ENCODE peak calls at places on chromosomes 5 and 9, in four cellular contexts. D, T, S and K are unnamed samples.
A peak's percentile ranks its signal among the peaks of the same experiment; 100 is the strongest.

GRCh38 chr9:117073539-117074336 is 341.1 kb downstream of the ASTN2 start:
- DNase-seq in D (peak; percentile 16), S (peak; percentile 57), T (no peak), K (peak; percentile 59)

GRCh38 chr9:95980262-95981125 is 105.0 kb downstream of the ERCC6L2 start:
- DNase-seq in T (no peak), S (no peak), D (no peak), K (no peak)

GRCh38 chr5:175365866-175366265 is 78.1 kb downstream of the DRD1 start:
- DNase-seq in D (no peak), T (no peak), S (no peak), K (no peak)

GRCh38 chr5:133142782-133143181 is 91.0 kb downstream of the HSPA4 start:
- DNase-seq in D (peak; percentile 10), T (no peak), S (no peak), K (no peak)

GRCh38 chr5:17355585-17356346 is 138.3 kb downstream of the BASP1 start:
- DNase-seq in D (peak; percentile 90), S (no peak), T (peak; percentile 71), K (no peak)

GRCh38 chr5:136249678-136250266 is 56.8 kb upstream of the SMIM32 start:
- DNase-seq in S (peak; percentile 83), T (peak; percentile 56), D (peak; percentile 37), K (peak; percentile 49)

GRCh38 chr5:43115968-43116367 is 4.7 kb upstream of the ZNF131 start:
- DNase-seq in S (no peak), D (no peak), T (no peak), K (no peak)

GRCh38 chr9:101414839-101415238 is 16.2 kb downstream of the ZNF189 start:
- DNase-seq in D (no peak), T (no peak), S (no peak), K (no peak)

GRCh38 chr5:142439208-142439607 is 114.4 kb upstream of the SPRY4 start:
- DNase-seq in D (no peak), T (no peak), S (no peak), K (no peak)

GRCh38 chr5:135825373-135826220 is 8.9 kb upstream of the SLC25A48 start:
- DNase-seq in D (no peak), S (no peak), T (no peak), K (no peak)

GRCh38 chr9:33517373-33517772 is 6.7 kb upstream of the ANKRD18B start:
- DNase-seq in T (peak; percentile 12), D (peak; percentile 51), S (peak; percentile 55), K (peak; percentile 54)

GRCh38 chr9:14347408-14348224 is 33.7 kb upstream of the NFIB start:
- DNase-seq in S (no peak), D (peak; percentile 67), T (no peak), K (no peak)

GRCh38 chr9:105385372-105385985 is 62.4 kb upstream of the FSD1L start:
- DNase-seq in D (peak; percentile 49), S (no peak), T (peak; percentile 27), K (peak; percentile 31)

GRCh38 chr5:34570721-34571379 is 85.3 kb upstream of the RAI14 start:
- DNase-seq in T (peak; percentile 91), S (no peak), D (peak; percentile 16), K (no peak)

GRCh38 chr5:174328626-174329299 is 283.3 kb downstream of the NSG2 start:
- DNase-seq in D (peak; percentile 59), T (peak; percentile 54), S (no peak), K (no peak)

GRCh38 chr9:136927343-136928261 is 16.9 kb downstream of the FBXW5 start:
- DNase-seq in S (no peak), T (peak; percentile 23), D (no peak), K (no peak)

GRCh38 chr9:88476491-88477271 is 58.3 kb upstream of the NXNL2 start:
- DNase-seq in S (no peak), D (no peak), T (peak; percentile 73), K (no peak)

GRCh38 chr9:79824265-79824664 is 252.5 kb downstream of the TLE4 start:
- DNase-seq in T (no peak), D (no peak), S (no peak), K (peak; percentile 90)

GRCh38 chr9:136564379-136564988 is 18.6 kb upstream of the NOTCH1 start:
- DNase-seq in S (no peak), D (peak; percentile 39), T (peak; percentile 68), K (peak; percentile 74)

GRCh38 chr5:53508125-53508524 is 27.7 kb downstream of the FST start:
- DNase-seq in D (no peak), S (no peak), T (no peak), K (no peak)

GRCh38 chr9:93958875-93959682 is 3.9 kb upstream of the BARX1 start:
- DNase-seq in T (no peak), D (no peak), S (peak; percentile 64), K (no peak)

GRCh38 chr9:19618816-19619215 is 170.0 kb downstream of the SLC24A2 start:
- DNase-seq in T (no peak), D (no peak), S (no peak), K (no peak)

GRCh38 chr9:22216730-22217160 is 207.6 kb upstream of the CDKN2B start:
- DNase-seq in T (peak; percentile 64), D (no peak), S (no peak), K (no peak)

GRCh38 chr9:86978986-86979385 is 31.7 kb upstream of the GAS1 start:
- DNase-seq in D (no peak), S (no peak), T (peak; percentile 11), K (no peak)

GRCh38 chr9:88007291-88007650 is 32.9 kb upstream of the CDK20 start:
- DNase-seq in S (no peak), D (no peak), T (peak; percentile 31), K (peak; percentile 59)

GRCh38 chr5:1294839-1295649 is at the start of gene TERT:
- DNase-seq in T (no peak), D (no peak), S (peak; percentile 31), K (no peak)

GRCh38 chr9:36017278-36017677 is 19.4 kb upstream of the RECK start:
- DNase-seq in S (no peak), T (no peak), D (no peak), K (no peak)

GRCh38 chr9:27053369-27054057 is 48.0 kb upstream of the LRRC19 start:
- DNase-seq in D (no peak), T (peak; percentile 27), S (no peak), K (no peak)

GRCh38 chr5:116766470-116766947 is 191.9 kb upstream of the SEMA6A start:
- DNase-seq in D (peak; percentile 98), T (peak; percentile 95), S (peak; percentile 73), K (no peak)

GRCh38 chr5:138807182-138807581 is 54.0 kb downstream of the CTNNA1 start:
- DNase-seq in S (no peak), T (no peak), D (no peak), K (no peak)

GRCh38 chr5:51082741-51083140 is 300.5 kb upstream of the ISL1 start:
- DNase-seq in S (no peak), T (no peak), D (no peak), K (no peak)

GRCh38 chr9:76817489-76817888 is 53.3 kb downstream of the PCA3 start:
- DNase-seq in T (peak; percentile 64), D (peak; percentile 72), S (peak; percentile 49), K (no peak)

GRCh38 chr9:112531666-112532282 is 45.1 kb downstream of the KIAA1958 start:
- DNase-seq in T (peak; percentile 72), D (no peak), S (no peak), K (no peak)

GRCh38 chr9:112532427-112532826 is 45.8 kb downstream of the KIAA1958 start:
- DNase-seq in T (peak; percentile 37), D (no peak), S (no peak), K (no peak)

GRCh38 chr9:112526973-112527372 is 40.3 kb downstream of the KIAA1958 start:
- DNase-seq in D (no peak), S (no peak), T (no peak), K (no peak)

GRCh38 chr9:112527959-112528358 is 41.3 kb downstream of the KIAA1958 start:
- DNase-seq in S (no peak), T (no peak), D (no peak), K (no peak)

DNA sequence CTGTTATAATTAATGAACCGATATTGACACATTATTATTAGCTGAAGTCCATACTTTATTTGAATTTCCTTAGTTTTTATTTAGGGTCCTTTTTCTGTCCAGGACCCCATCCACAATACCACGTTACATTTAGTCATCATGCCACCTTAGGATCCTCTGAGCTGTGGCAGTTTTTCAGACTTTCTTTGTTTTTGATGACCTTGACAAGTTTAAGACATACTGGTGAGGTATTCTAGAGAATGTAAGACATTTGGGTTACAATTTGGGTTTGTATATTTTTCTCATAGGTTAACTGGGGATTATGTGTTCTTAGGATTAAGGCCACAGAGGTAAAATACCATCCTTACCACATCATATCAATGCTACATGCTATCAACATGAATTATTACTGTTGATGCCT is 42.7 kb downstream of the KIAA1958 start:
- DNase-seq in T (no peak), S (no peak), D (no peak), K (no peak)
- TF ChIP-seq EZH2 in T (no peak), S (no peak), D (no peak), K (no peak)

GRCh38 chr9:130659699-130660248 is 4.6 kb upstream of the PRDM12 start:
- DNase-seq in S (no peak), D (no peak), T (no peak), K (no peak)

GRCh38 chr9:130660326-130660682 is 4.1 kb upstream of the PRDM12 start:
- DNase-seq in T (no peak), S (no peak), D (no peak), K (no peak)

GRCh38 chr9:130661461-130662098 is 2.8 kb upstream of the PRDM12 start:
- DNase-seq in D (no peak), S (no peak), T (no peak), K (no peak)

GRCh38 chr9:130662099-130662926 is 2.1 kb upstream of the PRDM12 start:
- DNase-seq in T (no peak), S (no peak), D (no peak), K (no peak)

GRCh38 chr9:130660683-130661460 is 3.5 kb upstream of the PRDM12 start:
- DNase-seq in D (no peak), T (no peak), S (no peak), K (no peak)
- H3K4me3 ChIP-seq in D (peak overlapping the region; percentile 38), T (no peak overlapping the region), S (no peak overlapping the region), K (no peak overlapping the region)

GRCh38 chr5:3595102-3595961 is at the start of gene IRX1:
- DNase-seq in T (peak; percentile 47), D (peak; percentile 73), S (peak; percentile 41), K (no peak)

GRCh38 chr5:3596261-3596825 is 711 bp downstream of the IRX1 start:
- DNase-seq in D (peak; percentile 36), T (peak; percentile 40), S (peak; percentile 22), K (no peak)

GRCh38 chr5:3592298-3592697 is 3.3 kb upstream of the IRX1 start:
- DNase-seq in D (no peak), S (no peak), T (no peak), K (no peak)

GRCh38 chr5:3594514-3595101 is 1.0 kb upstream of the IRX1 start:
- DNase-seq in D (peak; percentile 49), S (peak; percentile 51), T (peak; percentile 49), K (no peak)

GRCh38 chr5:3593771-3594513 is 1.7 kb upstream of the IRX1 start:
- DNase-seq in D (peak; percentile 51), S (no peak), T (peak; percentile 38), K (no peak)
- TF ChIP-seq EZH2 in D (no peak), S (no peak), T (no peak), K (no peak)

DNA sequence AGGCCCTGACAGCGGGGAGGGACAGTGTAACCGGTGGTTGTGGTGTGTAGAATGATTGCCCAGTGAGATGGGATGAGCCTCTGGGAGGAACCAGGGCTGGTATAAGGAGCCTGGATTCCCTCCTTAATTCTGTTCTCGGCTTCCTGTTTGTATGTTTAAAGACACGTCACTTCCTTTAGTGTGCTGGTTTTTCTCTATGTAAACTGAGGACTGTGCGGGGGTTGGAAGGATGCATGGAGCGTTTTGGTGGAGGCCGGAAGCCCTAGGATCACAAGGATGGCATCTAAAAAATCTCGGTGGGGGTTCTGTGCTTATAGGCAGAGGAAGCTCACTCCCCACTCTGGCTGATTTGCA is 958 bp downstream of the NTMT1 start:
- DNase-seq in D (peak; percentile 28), T (peak; percentile 83), S (no peak), K (no peak)
- H3K4me3 ChIP-seq in D (peak overlapping the region; percentile 76), T (peak overlapping the region; percentile 79), S (peak overlapping the region; percentile 76), K (peak overlapping the region; percentile 98)